ENCODE peak calls at places on chromosomes 4 and X, in seven cellular contexts. T is HT1080; D is tibial nerve; P is cardiac fibroblast; S is adrenal gland; Q is amygdala; O is activated CD4-positive, alpha-beta T cell treated with anti-CD3 and anti-CD28 coated beads for 1 hour. X is an unnamed sample.

GRCh38 chr4:158496030-158496741 is 25.5 kb upstream of the RXFP1 start:
- DNase-seq in T (no peak), D (no peak), P (peak; percentile 12), S (peak; percentile 34), Q (no peak), O (no peak), X (no peak)

GRCh38 chr4:185587444-185588161 is 52.3 kb upstream of the PDLIM3 start:
- DNase-seq in T (no peak), D (no peak), P (no peak), S (no peak), Q (no peak), O (peak; percentile 56), X (no peak)

GRCh38 chr4:68907788-68908700 is 43.6 kb downstream of the UGT2A3 start:
- DNase-seq in T (no peak), D (no peak), P (no peak), S (no peak), Q (no peak), O (no peak), X (no peak)

GRCh38 chrX:154298312-154298711 is 2.7 kb downstream of the TKTL1 start:
- DNase-seq in T (no peak), D (no peak), P (no peak), S (no peak), Q (no peak), O (no peak), X (no peak)

GRCh38 chr4:151569650-151570049 is 160.7 kb downstream of the FHIP1A start:
- DNase-seq in T (no peak), D (no peak), P (no peak), S (no peak), Q (no peak), O (no peak), X (no peak)

GRCh38 chr4:136810626-136811025 is 721.7 kb downstream of the PCDH18 start:
- DNase-seq in T (peak; percentile 83), D (no peak), P (no peak), S (no peak), Q (no peak), O (no peak), X (no peak)

GRCh38 chrX:154458954-154459829 is 1.1 kb downstream of the PLXNA3 start:
- DNase-seq in T (no peak), D (no peak), P (no peak), S (peak; percentile 64), Q (no peak), O (no peak), X (peak; percentile 27)

GRCh38 chr4:1463088-1463926 is 57.1 kb upstream of the NKX1-1 start:
- DNase-seq in T (peak; percentile 17), D (no peak), P (peak; percentile 66), S (no peak), Q (no peak), O (no peak), X (no peak)

GRCh38 chrX:150525061-150525919 is 43.1 kb upstream of the MTM1 start:
- DNase-seq in T (no peak), D (no peak), P (no peak), S (peak; percentile 65), Q (peak; percentile 82), O (no peak), X (no peak)

GRCh38 chr4:17636696-17637351 is 22.4 kb downstream of the MED28 start:
- DNase-seq in T (peak; percentile 71), D (peak; percentile 78), P (peak; percentile 79), S (peak; percentile 78), Q (peak; percentile 75), O (peak; percentile 57), X (peak; percentile 44)

GRCh38 chr4:107900067-107900466 is 31.3 kb upstream of the CYP2U1 start:
- DNase-seq in T (no peak), D (no peak), P (no peak), S (no peak), Q (no peak), O (no peak), X (no peak)

GRCh38 chr4:17618926-17619325 is 4.5 kb downstream of the MED28 start:
- DNase-seq in T (no peak), D (no peak), P (no peak), S (no peak), Q (no peak), O (no peak), X (no peak)

GRCh38 chr4:185672151-185672550 is 136.8 kb upstream of the PDLIM3 start:
- DNase-seq in T (no peak), D (no peak), P (no peak), S (no peak), Q (no peak), O (no peak), X (no peak)

GRCh38 chr4:112823631-112824030 is 186.7 kb downstream of the LARP7 start:
- DNase-seq in T (no peak), D (no peak), P (no peak), S (no peak), Q (no peak), O (no peak), X (no peak)

GRCh38 chr4:153510252-153511001 is 44.3 kb downstream of the TMEM131L start:
- DNase-seq in T (no peak), D (no peak), P (no peak), S (no peak), Q (no peak), O (no peak), X (no peak)

GRCh38 chr4:6134612-6135220 is 65.6 kb downstream of the JAKMIP1 start:
- DNase-seq in T (peak; percentile 49), D (no peak), P (no peak), S (no peak), Q (no peak), O (no peak), X (no peak)

GRCh38 chr4:47829438-47829837 is 8.4 kb downstream of the CORIN start:
- DNase-seq in T (no peak), D (no peak), P (no peak), S (no peak), Q (no peak), O (no peak), X (no peak)

GRCh38 chr4:127558088-127558487 is 74.7 kb upstream of the INTU start:
- DNase-seq in T (no peak), D (no peak), P (no peak), S (no peak), Q (no peak), O (no peak), X (no peak)

GRCh38 chrX:37712458-37712857 is 26.9 kb downstream of the XK start:
- DNase-seq in T (peak; percentile 44), D (no peak), P (peak; percentile 37), S (peak; percentile 13), Q (no peak), O (no peak), X (no peak)

GRCh38 chrX:10900585-10901289 is 210.4 kb upstream of the HCCS start:
- DNase-seq in T (peak; percentile 52), D (no peak), P (peak; percentile 46), S (no peak), Q (no peak), O (no peak), X (peak; percentile 62)

GRCh38 chrX:22122510-22122909 is 90.4 kb downstream of the PHEX start:
- DNase-seq in T (peak; percentile 73), D (peak; percentile 41), P (peak; percentile 54), S (no peak), Q (no peak), O (no peak), X (peak; percentile 59)

GRCh38 chr4:152115794-152116193 is 355.0 kb upstream of the GATB start:
- DNase-seq in T (no peak), D (no peak), P (no peak), S (no peak), Q (no peak), O (no peak), X (no peak)

GRCh38 chrX:374566-374965 is 12.1 kb downstream of the PPP2R3B start:
- DNase-seq in T (no peak), D (no peak), P (no peak), S (no peak), Q (no peak), O (no peak), X (no peak)

GRCh38 chr4:184123009-184123408 is 94.7 kb downstream of the ENPP6 start:
- DNase-seq in T (no peak), D (no peak), P (no peak), S (no peak), Q (no peak), O (no peak), X (no peak)

GRCh38 chrX:112830540-112830939 is 10.1 kb downstream of the AMOT start:
- DNase-seq in T (no peak), D (no peak), P (no peak), S (no peak), Q (no peak), O (no peak), X (no peak)

GRCh38 chrX:93422693-93423092 is 250.7 kb downstream of the NAP1L3 start:
- DNase-seq in T (peak; percentile 19), D (no peak), P (peak; percentile 0), S (peak; percentile 21), Q (no peak), O (no peak), X (no peak)

GRCh38 chr4:186132577-186133277 is 28.2 kb downstream of the FAM149A start:
- DNase-seq in T (peak; percentile 65), D (no peak), P (peak; percentile 55), S (no peak), Q (no peak), O (no peak), X (no peak)

GRCh38 chr4:21512351-21512750 is 436.2 kb downstream of the KCNIP4 start:
- DNase-seq in T (peak; percentile 42), D (no peak), P (peak; percentile 59), S (no peak), Q (no peak), O (no peak), X (peak; percentile 39)

GRCh38 chrX:31268359-31268758 is 196.5 kb upstream of the FTHL17 start:
- DNase-seq in T (no peak), D (no peak), P (peak; percentile 52), S (no peak), Q (no peak), O (no peak), X (no peak)

GRCh38 chr4:187317799-187318198 is 594.1 kb upstream of the FAT1 start:
- DNase-seq in T (no peak), D (no peak), P (no peak), S (no peak), Q (no peak), O (no peak), X (no peak)

GRCh38 chrX:20224814-20225487 is 41.8 kb downstream of the RPS6KA3 start:
- DNase-seq in T (peak; percentile 34), D (no peak), P (peak; percentile 44), S (no peak), Q (no peak), O (no peak), X (peak; percentile 3)

GRCh38 chrX:123873956-123874355 is 14.1 kb downstream of the XIAP start:
- DNase-seq in T (no peak), D (no peak), P (no peak), S (no peak), Q (no peak), O (no peak), X (no peak)

GRCh38 chrX:431032-431431 is 44.3 kb upstream of the PPP2R3B start:
- DNase-seq in T (no peak), D (no peak), P (no peak), S (no peak), Q (no peak), O (no peak), X (no peak)

GRCh38 chrX:10526442-10526841 is 93.9 kb downstream of the MID1 start:
- DNase-seq in T (no peak), D (no peak), P (no peak), S (no peak), Q (no peak), O (no peak), X (no peak)

GRCh38 chr4:71262161-71262560 is 76.7 kb upstream of the SLC4A4 start:
- DNase-seq in T (peak; percentile 14), D (no peak), P (no peak), S (no peak), Q (no peak), O (no peak), X (no peak)

GRCh38 chr4:6855692-6856297 is 53.8 kb upstream of the TBC1D14 start:
- DNase-seq in T (peak; percentile 34), D (no peak), P (peak; percentile 66), S (peak; percentile 52), Q (no peak), O (no peak), X (no peak)

GRCh38 chr4:185143596-185143969 is 517 bp downstream of the SLC25A4 start:
- DNase-seq in T (peak; percentile 30), D (no peak), P (no peak), S (peak; percentile 53), Q (peak; percentile 19), O (no peak), X (no peak)

GRCh38 chrX:13387656-13388421 is 68.0 kb upstream of the ATXN3L start:
- DNase-seq in T (peak; percentile 72), D (no peak), P (no peak), S (no peak), Q (no peak), O (no peak), X (peak; percentile 42)

X was measured in RCC 7860.